ENCODE peak calls at places on chromosomes 2 and 18, in seven cellular contexts. X is keratinocyte, U is GM23248, R is IMR-90, C is PC-3, O is hepatocyte, E is astrocyte. W is an unnamed sample.

GRCh38 chr18:49343179-49343578 is 117.3 kb downstream of the DYM start:
- DNase-seq in C (no peak), R (no peak), E (no peak), O (no peak), U (no peak), X (no peak), W (no peak)

GRCh38 chr18:24928479-24928878 is 423.5 kb downstream of the ZNF521 start:
- DNase-seq in C (no peak), R (no peak), O (no peak), X (no peak), U (no peak), E (no peak), W (no peak)

GRCh38 chr18:36427369-36427768 is 129.9 kb downstream of the FHOD3 start:
- DNase-seq in C (no peak), U (no peak), E (no peak), O (no peak), X (no peak), R (no peak), W (no peak)

GRCh38 chr2:1032030-1032429 is 81.4 kb downstream of the SNTG2 start:
- DNase-seq in X (no peak), R (no peak), U (no peak), E (no peak), C (no peak), O (no peak), W (no peak)

GRCh38 chr2:45045706-45046105 is 36.5 kb upstream of the SIX2 start:
- DNase-seq in R (no peak), E (no peak), X (no peak), C (no peak), O (no peak), U (no peak), W (no peak)

GRCh38 chr2:23321767-23322166 is 63.2 kb upstream of the KLHL29 start:
- DNase-seq in O (no peak), E (no peak), X (no peak), R (no peak), C (no peak), U (no peak), W (no peak)

GRCh38 chr2:103656558-103656957 is 894.7 kb downstream of the TMEM182 start:
- DNase-seq in X (no peak), U (peak; percentile 5), C (peak; percentile 11), O (peak; percentile 13), E (peak; percentile 2), R (no peak), W (peak; percentile 7)

GRCh38 chr2:141041281-141041680 is 1089.5 kb downstream of the LRP1B start:
- DNase-seq in R (peak; percentile 36), U (no peak), C (no peak), O (no peak), E (peak; percentile 18), X (no peak), W (no peak)

GRCh38 chr2:235512699-235513053 is 18.8 kb downstream of the AGAP1 start:
- DNase-seq in X (no peak), C (no peak), O (peak; percentile 26), E (no peak), U (no peak), R (no peak), W (no peak)

GRCh38 chr2:112579280-112579679 is 5.1 kb upstream of the CHCHD5 start:
- DNase-seq in U (peak; percentile 92), E (peak; percentile 85), X (peak; percentile 45), C (peak; percentile 95), O (no peak), R (peak; percentile 92), W (peak; percentile 93)

GRCh38 chr2:234761910-234762309 is 189.9 kb upstream of the SH3BP4 start:
- DNase-seq in E (peak; percentile 23), U (no peak), O (no peak), C (no peak), X (no peak), R (no peak), W (peak; percentile 42)

GRCh38 chr2:84700006-84700405 is 180.9 kb downstream of the TRABD2A start:
- DNase-seq in U (no peak), R (peak; percentile 48), C (no peak), X (no peak), O (no peak), E (no peak), W (peak; percentile 24)

GRCh38 chr18:61398961-61399632 is 65.9 kb downstream of the CDH20 start:
- DNase-seq in C (no peak), X (no peak), E (peak; percentile 73), O (no peak), U (peak; percentile 92), R (peak; percentile 65), W (peak; percentile 79)

GRCh38 chr18:8045890-8046289 is 478.8 kb downstream of the PTPRM start:
- DNase-seq in U (peak; percentile 10), E (no peak), R (no peak), O (no peak), C (no peak), X (no peak), W (no peak)

GRCh38 chr2:62550466-62550865 is 44.5 kb upstream of the TMEM17 start:
- DNase-seq in O (no peak), X (no peak), C (no peak), R (peak; percentile 26), E (peak; percentile 41), U (peak; percentile 30), W (peak; percentile 56)

GRCh38 chr18:76354348-76354747 is 140.7 kb downstream of the ZNF516 start:
- DNase-seq in X (no peak), O (no peak), C (peak; percentile 32), U (peak; percentile 70), R (peak; percentile 72), E (peak; percentile 71), W (peak; percentile 81)

GRCh38 chr2:239140346-239141020 is 260.3 kb downstream of the HDAC4 start:
- DNase-seq in X (no peak), O (no peak), R (no peak), U (no peak), E (no peak), C (peak; percentile 5), W (no peak)

GRCh38 chr2:17869128-17869527 is 9.3 kb upstream of the KCNS3 start:
- DNase-seq in E (no peak), O (no peak), C (peak; percentile 53), U (peak; percentile 31), R (peak; percentile 16), X (no peak), W (peak; percentile 20)
- H2AFZ ChIP-seq in E (no peak overlapping the region), O (no peak overlapping the region), C (peak overlapping the region; percentile 38), U (no peak overlapping the region), R (peak overlapping the region; percentile 43), X (no peak overlapping the region), W (no peak overlapping the region)

DNA sequence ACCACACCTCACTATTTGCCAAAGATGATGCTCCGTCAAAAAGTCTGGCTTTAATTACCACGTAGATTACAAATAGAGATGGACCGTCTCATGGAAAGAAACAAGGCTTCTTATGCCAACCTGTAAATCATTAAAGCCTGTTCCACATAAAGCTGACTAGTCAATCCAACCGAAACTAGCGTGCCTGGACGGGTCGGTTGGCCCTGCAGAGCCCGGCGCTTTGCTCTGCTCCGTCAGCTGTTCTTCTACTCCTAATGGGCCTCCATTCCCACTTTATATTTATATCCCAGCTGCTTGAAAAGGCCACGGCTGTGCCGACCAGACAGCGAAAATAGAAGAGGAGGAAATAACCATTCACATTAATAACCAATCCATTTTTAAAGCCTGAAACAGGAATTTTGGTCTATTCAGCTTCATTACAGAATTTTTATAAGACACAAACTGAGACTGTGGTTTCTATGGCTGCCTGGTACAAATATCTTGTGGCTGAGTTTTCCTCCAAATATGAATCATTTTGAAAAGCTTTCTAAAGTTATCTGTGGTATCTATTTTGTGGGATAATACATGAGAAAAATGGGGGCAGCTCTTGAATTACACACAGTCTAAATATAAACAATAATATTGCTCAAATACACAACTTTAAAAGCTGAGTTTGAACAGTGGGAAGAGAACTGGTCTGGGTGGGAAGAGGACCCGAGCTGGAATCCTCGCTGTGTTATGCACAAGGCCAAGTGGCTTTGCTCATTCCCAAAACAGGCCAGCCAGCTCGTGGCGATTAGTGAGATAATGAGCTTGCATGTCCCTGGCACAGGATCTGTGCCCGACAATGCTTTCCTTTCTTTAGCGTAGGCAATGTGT is 10.4 kb upstream of the FAM124B start:
- DNase-seq in C (no peak), R (peak; percentile 25), X (no peak), O (peak; percentile 17), E (peak; percentile 77), U (peak; percentile 84), W (peak; percentile 48)
- H2AFZ ChIP-seq in C (no peak overlapping the region), R (peak overlapping the region; percentile 35), X (peak overlapping the region; percentile 86), O (peak overlapping the region; percentile 4), E (peak overlapping the region; percentile 11), U (peak overlapping the region; percentile 79), W (peak overlapping the region; percentile 52)

GRCh38 chr2:16881122-16881521 is 215.5 kb upstream of the CYRIA start:
- DNase-seq in C (no peak), U (no peak), X (no peak), R (no peak), O (no peak), E (peak; percentile 2), W (peak; percentile 13)
- H2AFZ ChIP-seq in C (no peak overlapping the region), U (no peak overlapping the region), X (no peak overlapping the region), R (no peak overlapping the region), O (no peak overlapping the region), E (no peak overlapping the region), W (no peak overlapping the region)

DNA sequence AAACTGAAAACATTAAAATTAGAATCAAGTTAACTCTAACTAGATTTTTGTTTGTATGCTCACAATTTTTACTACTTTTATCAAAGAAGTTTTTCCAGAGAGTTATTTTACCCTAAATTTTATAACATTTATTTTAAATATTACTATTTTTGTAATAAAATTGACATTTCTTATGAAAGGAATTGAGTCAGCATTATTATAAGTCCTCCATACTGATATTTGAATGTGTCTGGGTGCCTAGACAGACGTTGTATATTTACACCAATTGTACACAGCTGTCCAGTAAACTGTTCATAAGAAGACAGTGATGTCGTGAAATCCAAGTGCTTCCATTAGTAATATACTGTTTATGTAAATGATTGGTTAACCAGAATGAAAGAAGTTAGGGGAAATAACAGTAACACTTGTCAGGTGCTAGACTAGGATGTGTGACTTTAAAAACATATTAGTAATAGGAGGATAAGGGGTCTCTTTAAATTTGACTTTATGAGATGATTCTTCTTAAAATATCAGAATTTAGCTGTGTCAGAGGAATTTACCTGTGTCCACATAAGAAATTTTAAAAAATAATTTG is 73.7 kb downstream of the TANK start:
- DNase-seq in E (no peak), C (no peak), O (no peak), X (no peak), U (no peak), R (no peak), W (no peak)
- H2AFZ ChIP-seq in E (no peak overlapping the region), C (no peak overlapping the region), O (no peak overlapping the region), X (no peak overlapping the region), U (no peak overlapping the region), R (no peak overlapping the region), W (no peak overlapping the region)

DNA sequence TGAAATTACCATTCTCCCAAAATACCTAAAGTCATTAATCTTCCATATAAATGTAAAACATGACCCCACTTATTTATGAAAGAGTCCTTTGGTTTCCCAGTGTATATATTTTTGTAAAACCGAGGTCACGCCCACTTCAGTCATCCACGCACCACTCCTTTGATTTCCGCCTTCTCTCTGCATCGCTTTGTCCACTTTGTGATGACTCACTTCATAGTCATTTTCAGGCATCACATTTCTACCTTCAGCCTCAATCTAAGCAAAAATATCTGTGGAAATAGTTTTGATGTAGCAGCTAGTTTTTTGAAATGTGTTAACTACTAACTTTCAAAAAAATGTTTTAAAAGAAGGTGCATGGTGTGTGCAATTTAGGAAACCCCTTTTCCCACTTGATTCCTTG is 793.5 kb upstream of the SOX11 start:
- DNase-seq in X (no peak), C (peak; percentile 81), E (peak; percentile 57), O (no peak), R (no peak), U (no peak), W (peak; percentile 21)
- H2AFZ ChIP-seq in X (no peak overlapping the region), C (no peak overlapping the region), E (no peak overlapping the region), O (no peak overlapping the region), R (no peak overlapping the region), U (no peak overlapping the region), W (no peak overlapping the region)